ENCODE peak calls at places on chromosomes 6 and 20, in four cellular contexts. X is aorta; Z is GM23248; S is stimulated activated CD8-positive, alpha-beta memory T cell treated with anti-CD3 and anti-CD28 coated beads, Interleukin-4, amount 100 ng/mL, for 4 hours. P is an unnamed sample.

GRCh38 chr6:136319732-136320131 is 30.1 kb upstream of the BCLAF1 start:
- DNase-seq in Z (no peak), X (no peak), S (no peak), P (no peak)

GRCh38 chr6:44332585-44332984 is 9.9 kb upstream of the SPATS1 start:
- DNase-seq in S (no peak), Z (peak), X (no peak), P (peak)

GRCh38 chr6:108798672-108799355 is 49.4 kb upstream of the ARMC2 start:
- DNase-seq in S (peak), X (no peak), Z (no peak), P (no peak)

GRCh38 chr6:139439278-139439813 is 64.9 kb upstream of the CITED2 start:
- DNase-seq in Z (peak), S (no peak), X (no peak), P (peak)

GRCh38 chr6:133730881-133731280 is 158.0 kb upstream of the TCF21 start:
- DNase-seq in X (no peak), Z (peak), S (no peak), P (peak)

GRCh38 chr6:138008791-138009190 is 98.4 kb downstream of the PERP start:
- DNase-seq in X (no peak), S (no peak), Z (no peak), P (no peak)

GRCh38 chr6:111894951-111895350 is 21.7 kb upstream of the FYN start:
- DNase-seq in X (no peak), S (no peak), Z (peak), P (no peak)

GRCh38 chr6:24949020-24949569 is 13.3 kb upstream of the RIPOR2 start:
- DNase-seq in Z (no peak), X (no peak), S (no peak), P (no peak)

GRCh38 chr6:41741625-41742490 is 5.3 kb downstream of the PGC start:
- DNase-seq in S (no peak), X (no peak), Z (no peak), P (no peak)

GRCh38 chr6:30885481-30885998 is 1.2 kb downstream of the DDR1 start:
- DNase-seq in S (no peak), X (no peak), Z (peak), P (peak)

GRCh38 chr6:41422156-41422555 is 86.7 kb downstream of the NCR2 start:
- DNase-seq in Z (no peak), X (no peak), S (no peak), P (no peak)

GRCh38 chr20:49280463-49281058 is 2.7 kb upstream of the ZNFX1 start:
- DNase-seq in S (no peak), Z (peak), X (no peak), P (peak)

GRCh38 chr20:8489094-8489883 is 357.2 kb downstream of the PLCB1 start:
- DNase-seq in Z (no peak), S (no peak), X (no peak), P (no peak)

GRCh38 chr6:160766657-160767018 is 64.6 kb downstream of the PLG start:
- DNase-seq in S (no peak), X (no peak), Z (no peak), P (no peak)

GRCh38 chr6:70857387-70858077 is 99.3 kb downstream of the B3GAT2 start:
- DNase-seq in Z (no peak), S (no peak), X (no peak), P (no peak)

GRCh38 chr20:33516882-33517281 is 27.0 kb downstream of the CBFA2T2 start:
- DNase-seq in Z (no peak), X (no peak), S (no peak), P (peak)

P was measured in ELR.